ENCODE peak calls at places on chromosomes 16 and 17, in six cellular contexts. One of them, this sample, is unnamed. For H3K36me3 and H3K27me3, the result is how much of the 10 kb centered on the place peaks cover.

GRCh38 chr16:84513111-84514065 is 8.9 kb upstream of the MEAK7 start:
- DNase-seq in adipocyte: peak
- DNase-seq in lower lobe of right lung: no peak
- DNase-seq in tibial artery: no peak
- DNase-seq in MG63: no peak
- DNase-seq in heart right ventricle: no peak
- DNase-seq in this sample: peak

GRCh38 chr16:11819798-11820197 is 22.7 kb upstream of the ZC3H7A start:
- DNase-seq in adipocyte: no peak
- DNase-seq in lower lobe of right lung: no peak
- DNase-seq in tibial artery: no peak
- DNase-seq in MG63: no peak
- DNase-seq in heart right ventricle: no peak
- DNase-seq in this sample: no peak

GRCh38 chr17:74276561-74277009 is 2.6 kb downstream of the DNAI2 start:
- DNase-seq in adipocyte: no peak
- DNase-seq in lower lobe of right lung: no peak
- DNase-seq in tibial artery: no peak
- DNase-seq in MG63: no peak
- DNase-seq in heart right ventricle: peak
- DNase-seq in this sample: no peak

GRCh38 chr17:80649672-80650338 is 105.2 kb downstream of the RPTOR start:
- DNase-seq in adipocyte: peak
- DNase-seq in lower lobe of right lung: peak
- DNase-seq in tibial artery: no peak
- DNase-seq in MG63: peak
- DNase-seq in heart right ventricle: peak
- DNase-seq in this sample: no peak

GRCh38 chr16:890217-890616 is 80.6 kb downstream of the LMF1 start:
- DNase-seq in adipocyte: no peak
- DNase-seq in lower lobe of right lung: no peak
- DNase-seq in tibial artery: no peak
- DNase-seq in MG63: no peak
- DNase-seq in heart right ventricle: no peak
- DNase-seq in this sample: no peak

GRCh38 chr16:50521246-50521900 is 26.8 kb upstream of the NKD1 start:
- DNase-seq in adipocyte: no peak
- DNase-seq in lower lobe of right lung: no peak
- DNase-seq in tibial artery: no peak
- DNase-seq in MG63: no peak
- DNase-seq in heart right ventricle: no peak
- DNase-seq in this sample: no peak

GRCh38 chr16:56910654-56911539 is 21.0 kb upstream of the HERPUD1 start:
- DNase-seq in adipocyte: peak
- DNase-seq in lower lobe of right lung: no peak
- DNase-seq in tibial artery: no peak
- DNase-seq in MG63: peak
- DNase-seq in heart right ventricle: peak
- DNase-seq in this sample: peak

GRCh38 chr16:22685162-22685830 is 128.7 kb upstream of the HS3ST2 start:
- DNase-seq in adipocyte: no peak
- DNase-seq in lower lobe of right lung: no peak
- DNase-seq in tibial artery: peak
- DNase-seq in MG63: no peak
- DNase-seq in heart right ventricle: peak
- DNase-seq in this sample: no peak

GRCh38 chr16:65781363-65781762 is 585.1 kb upstream of the CDH5 start:
- DNase-seq in adipocyte: no peak
- DNase-seq in lower lobe of right lung: no peak
- DNase-seq in tibial artery: no peak
- DNase-seq in MG63: no peak
- DNase-seq in heart right ventricle: no peak
- DNase-seq in this sample: no peak

GRCh38 chr17:19002805-19003542 is 1.6 kb downstream of the FAM83G start:
- DNase-seq in adipocyte: peak
- DNase-seq in lower lobe of right lung: no peak
- DNase-seq in tibial artery: no peak
- DNase-seq in MG63: no peak
- DNase-seq in heart right ventricle: no peak
- DNase-seq in this sample: no peak

GRCh38 chr16:85391769-85392583 is 221.1 kb upstream of the GSE1 start:
- DNase-seq in adipocyte: no peak
- DNase-seq in lower lobe of right lung: peak
- DNase-seq in tibial artery: peak
- DNase-seq in MG63: no peak
- DNase-seq in heart right ventricle: no peak
- DNase-seq in this sample: peak

DNA sequence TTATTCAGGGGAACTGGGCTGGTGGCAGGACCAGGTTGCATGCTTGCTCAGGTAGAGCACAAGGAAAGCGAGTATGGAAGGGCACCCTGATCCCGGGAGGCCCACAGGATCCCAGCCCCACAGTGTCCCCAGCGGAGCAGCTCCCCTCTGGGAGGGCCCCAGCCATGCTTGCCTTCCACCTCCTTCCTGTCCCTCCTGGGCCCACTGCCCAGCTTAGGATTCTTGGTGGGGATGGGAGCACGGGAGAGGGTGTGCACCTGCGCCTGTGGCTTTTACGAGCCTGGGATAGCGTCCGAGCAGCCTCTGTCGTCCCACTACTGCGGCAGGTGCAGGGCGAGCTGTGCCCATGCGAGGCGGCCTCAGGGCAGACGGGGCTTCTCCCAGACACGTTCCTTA is 114.5 kb downstream of the BANP start:
- DNase-seq in adipocyte: no peak
- DNase-seq in lower lobe of right lung: no peak
- DNase-seq in tibial artery: no peak
- DNase-seq in MG63: no peak
- DNase-seq in heart right ventricle: no peak
- DNase-seq in this sample: no peak
- H3K36me3 ChIP-seq in adipocyte: under half
- H3K36me3 ChIP-seq in lower lobe of right lung: half or more
- H3K36me3 ChIP-seq in tibial artery: under half
- H3K36me3 ChIP-seq in MG63: under half
- H3K36me3 ChIP-seq in heart right ventricle: under half
- H3K36me3 ChIP-seq in this sample: under half

GRCh38 chr17:48560452-48560817 is 15.5 kb upstream of the HOXB2 start:
- DNase-seq in adipocyte: no peak
- DNase-seq in lower lobe of right lung: no peak
- DNase-seq in tibial artery: no peak
- DNase-seq in MG63: no peak
- DNase-seq in heart right ventricle: no peak
- DNase-seq in this sample: no peak
- H3K27me3 ChIP-seq in adipocyte: under half
- H3K27me3 ChIP-seq in lower lobe of right lung: under half
- H3K27me3 ChIP-seq in tibial artery: under half
- H3K27me3 ChIP-seq in MG63: under half
- H3K27me3 ChIP-seq in heart right ventricle: under half
- H3K27me3 ChIP-seq in this sample: under half

GRCh38 chr17:8469964-8470363 is 34.3 kb downstream of the NDEL1 start:
- DNase-seq in adipocyte: no peak
- DNase-seq in lower lobe of right lung: no peak
- DNase-seq in tibial artery: no peak
- DNase-seq in MG63: no peak
- DNase-seq in heart right ventricle: no peak
- DNase-seq in this sample: no peak
- H3K36me3 ChIP-seq in adipocyte: half or more
- H3K36me3 ChIP-seq in lower lobe of right lung: half or more
- H3K36me3 ChIP-seq in tibial artery: under half
- H3K36me3 ChIP-seq in MG63: half or more
- H3K36me3 ChIP-seq in heart right ventricle: under half
- H3K36me3 ChIP-seq in this sample: half or more

GRCh38 chr17:48619821-48620496 is 4.9 kb upstream of the HOXB8 start:
- DNase-seq in adipocyte: no peak
- DNase-seq in lower lobe of right lung: no peak
- DNase-seq in tibial artery: no peak
- DNase-seq in MG63: no peak
- DNase-seq in heart right ventricle: no peak
- DNase-seq in this sample: no peak

GRCh38 chr17:48618366-48618896 is 3.3 kb upstream of the HOXB8 start:
- DNase-seq in adipocyte: peak
- DNase-seq in lower lobe of right lung: peak
- DNase-seq in tibial artery: peak
- DNase-seq in MG63: peak
- DNase-seq in heart right ventricle: peak
- DNase-seq in this sample: peak

GRCh38 chr17:48622857-48623256 is 3.3 kb downstream of the HOXB9 start:
- DNase-seq in adipocyte: no peak
- DNase-seq in lower lobe of right lung: no peak
- DNase-seq in tibial artery: no peak
- DNase-seq in MG63: no peak
- DNase-seq in heart right ventricle: no peak
- DNase-seq in this sample: no peak

GRCh38 chr17:48621410-48622387 is 4.5 kb downstream of the HOXB9 start:
- DNase-seq in adipocyte: no peak
- DNase-seq in lower lobe of right lung: no peak
- DNase-seq in tibial artery: no peak
- DNase-seq in MG63: no peak
- DNase-seq in heart right ventricle: no peak
- DNase-seq in this sample: no peak

GRCh38 chr17:48620497-48621139 is 5.5 kb upstream of the HOXB8 start:
- DNase-seq in adipocyte: no peak
- DNase-seq in lower lobe of right lung: no peak
- DNase-seq in tibial artery: no peak
- DNase-seq in MG63: no peak
- DNase-seq in heart right ventricle: no peak
- DNase-seq in this sample: no peak
- H3K27me3 ChIP-seq in adipocyte: half or more
- H3K27me3 ChIP-seq in lower lobe of right lung: half or more
- H3K27me3 ChIP-seq in tibial artery: half or more
- H3K27me3 ChIP-seq in MG63: under half
- H3K27me3 ChIP-seq in heart right ventricle: half or more
- H3K27me3 ChIP-seq in this sample: half or more

GRCh38 chr16:72025404-72026114 is 17.0 kb downstream of the DHODH start:
- DNase-seq in adipocyte: no peak
- DNase-seq in lower lobe of right lung: no peak
- DNase-seq in tibial artery: peak
- DNase-seq in MG63: no peak
- DNase-seq in heart right ventricle: no peak
- DNase-seq in this sample: no peak
- H3K36me3 ChIP-seq in adipocyte: under half
- H3K36me3 ChIP-seq in lower lobe of right lung: half or more
- H3K36me3 ChIP-seq in tibial artery: under half
- H3K36me3 ChIP-seq in MG63: under half
- H3K36me3 ChIP-seq in heart right ventricle: under half
- H3K36me3 ChIP-seq in this sample: under half

GRCh38 chr17:50922739-50923405 is 56.7 kb upstream of the TOB1 start:
- DNase-seq in adipocyte: no peak
- DNase-seq in lower lobe of right lung: no peak
- DNase-seq in tibial artery: no peak
- DNase-seq in MG63: no peak
- DNase-seq in heart right ventricle: no peak
- DNase-seq in this sample: no peak
- H3K27me3 ChIP-seq in adipocyte: under half
- H3K27me3 ChIP-seq in lower lobe of right lung: under half
- H3K27me3 ChIP-seq in tibial artery: under half
- H3K27me3 ChIP-seq in MG63: under half
- H3K27me3 ChIP-seq in heart right ventricle: under half
- H3K27me3 ChIP-seq in this sample: under half